ENCODE peak calls at places on chromosomes 16 and 17, in four cellular contexts. Q, Y, F and C are unnamed samples.

GRCh38 chr17:16407911-16408588 is 7.3 kb upstream of the TRPV2 start:
- DNase-seq in F (peak; percentile 38), Q (peak; percentile 64), Y (peak; percentile 71), C (no peak)

GRCh38 chr16:18803569-18804462 is 2.5 kb upstream of the ARL6IP1 start:
- DNase-seq in F (no peak), Y (no peak), Q (no peak), C (no peak)

GRCh38 chr17:81553616-81554181 is 1.5 kb upstream of the FAAP100 start:
- DNase-seq in Y (peak; percentile 33), Q (no peak), F (peak; percentile 85), C (peak; percentile 82)

GRCh38 chr16:78483124-78483992 is 383.9 kb downstream of the WWOX start:
- DNase-seq in Q (no peak), F (no peak), Y (no peak), C (no peak)

GRCh38 chr16:84617068-84617630 is 729 bp downstream of the COTL1 start:
- DNase-seq in Y (peak; percentile 59), Q (no peak), F (peak; percentile 45), C (no peak)

GRCh38 chr17:83064732-83065659 is 14.4 kb upstream of the METRNL start:
- DNase-seq in Y (peak; percentile 76), Q (peak; percentile 38), F (no peak), C (peak; percentile 64)

GRCh38 chr17:40516581-40517285 is 15.3 kb upstream of the TNS4 start:
- DNase-seq in F (no peak), Y (peak; percentile 46), Q (no peak), C (peak; percentile 70)

GRCh38 chr16:67535201-67535600 is 6.6 kb downstream of the RIPOR1 start:
- DNase-seq in F (no peak), Q (no peak), Y (no peak), C (no peak)

GRCh38 chr17:10295728-10296343 is 77.0 kb downstream of the MYH13 start:
- DNase-seq in F (peak; percentile 67), Y (peak; percentile 29), Q (peak; percentile 37), C (no peak)

GRCh38 chr16:1208239-1208830 is 16.7 kb downstream of the TPSG1 start:
- DNase-seq in Q (no peak), F (no peak), Y (no peak), C (no peak)

GRCh38 chr17:11986939-11987329 is 10.3 kb downstream of the ZNF18 start:
- DNase-seq in Y (no peak), F (peak; percentile 41), Q (no peak), C (no peak)

GRCh38 chr17:75321506-75321905 is 32.3 kb upstream of the SLC25A19 start:
- DNase-seq in F (no peak), Q (no peak), Y (no peak), C (no peak)

GRCh38 chr16:28136751-28137434 is 73.4 kb upstream of the GSG1L start:
- DNase-seq in F (no peak), Y (no peak), Q (no peak), C (no peak)

GRCh38 chr16:88366704-88367047 is 16.1 kb upstream of the ZNF469 start:
- DNase-seq in Y (no peak), Q (no peak), F (no peak), C (no peak)

GRCh38 chr17:30495586-30495985 is 18.4 kb downstream of the GOSR1 start:
- DNase-seq in Q (no peak), F (no peak), Y (no peak), C (no peak)

GRCh38 chr16:77767826-77768225 is 20.5 kb upstream of the VAT1L start:
- DNase-seq in F (no peak), Y (no peak), Q (no peak), C (no peak)

GRCh38 chr16:67431077-67431804 is at the start of gene HSD11B2:
- DNase-seq in Y (no peak), Q (peak; percentile 55), F (peak; percentile 72), C (no peak)

GRCh38 chr17:31318298-31319190 is 2.9 kb downstream of the EVI2A start:
- DNase-seq in F (peak; percentile 25), Q (peak; percentile 40), Y (peak; percentile 46), C (no peak)

GRCh38 chr17:75181608-75182318 is 996 bp downstream of the SUMO2 start:
- DNase-seq in Q (peak; percentile 17), F (no peak), Y (peak; percentile 30), C (no peak)

GRCh38 chr16:69839798-69840409 is 77.8 kb downstream of the WWP2 start:
- DNase-seq in F (no peak), Y (peak; percentile 84), Q (peak; percentile 45), C (no peak)

GRCh38 chr17:67655478-67656148 is 62.1 kb upstream of the NOL11 start:
- DNase-seq in Y (no peak), Q (no peak), F (no peak), C (no peak)

GRCh38 chr16:89230210-89230609 is 12.7 kb downstream of the ZNF778 start:
- DNase-seq in Y (no peak), F (no peak), Q (no peak), C (no peak)

GRCh38 chr17:38333635-38334295 is 10.0 kb downstream of the GPR179 start:
- DNase-seq in F (no peak), Q (no peak), Y (peak; percentile 32), C (no peak)

GRCh38 chr16:67389911-67390815 is 3.1 kb downstream of the TPPP3 start:
- DNase-seq in Q (peak; percentile 46), F (no peak), Y (no peak), C (no peak)

GRCh38 chr17:27455914-27456680 is at the start of gene KSR1:
- DNase-seq in F (peak; percentile 67), Q (peak; percentile 82), Y (peak; percentile 89), C (peak; percentile 74)

GRCh38 chr17:41478240-41478639 is 2.7 kb downstream of the KRT35 start:
- DNase-seq in F (no peak), Q (no peak), Y (no peak), C (no peak)

GRCh38 chr17:76544916-76545365 is 5.1 kb downstream of the PRCD start:
- DNase-seq in Y (no peak), Q (no peak), F (no peak), C (no peak)

GRCh38 chr16:75019007-75019406 is 20.2 kb downstream of the ZNRF1 start:
- DNase-seq in Q (no peak), F (no peak), Y (no peak), C (no peak)

GRCh38 chr16:75042423-75043174 is 43.8 kb downstream of the ZNRF1 start:
- DNase-seq in Y (no peak), F (no peak), Q (no peak), C (no peak)

GRCh38 chr17:31130286-31131224 is 35.8 kb downstream of the NF1 start:
- DNase-seq in F (no peak), Y (no peak), Q (peak; percentile 84), C (no peak)

GRCh38 chr16:588639-588888 is 1.3 kb upstream of the RAB40C start:
- DNase-seq in Q (no peak), Y (peak; percentile 64), F (no peak), C (no peak)

GRCh38 chr17:62671553-62671952 is 44.1 kb downstream of the MRC2 start:
- DNase-seq in Q (no peak), F (peak; percentile 82), Y (peak; percentile 54), C (peak; percentile 91)

GRCh38 chr17:77409282-77410161 is 268.8 kb downstream of the SEC14L1 start:
- DNase-seq in Y (peak; percentile 69), F (peak; percentile 45), Q (peak; percentile 79), C (no peak)

GRCh38 chr16:58020628-58021521 is 4.7 kb upstream of the MMP15 start:
- DNase-seq in Y (peak; percentile 72), Q (peak; percentile 59), F (no peak), C (no peak)

GRCh38 chr17:78922876-78923498 is 2.2 kb downstream of the TIMP2 start:
- DNase-seq in Y (no peak), Q (no peak), F (no peak), C (no peak)

DNA sequence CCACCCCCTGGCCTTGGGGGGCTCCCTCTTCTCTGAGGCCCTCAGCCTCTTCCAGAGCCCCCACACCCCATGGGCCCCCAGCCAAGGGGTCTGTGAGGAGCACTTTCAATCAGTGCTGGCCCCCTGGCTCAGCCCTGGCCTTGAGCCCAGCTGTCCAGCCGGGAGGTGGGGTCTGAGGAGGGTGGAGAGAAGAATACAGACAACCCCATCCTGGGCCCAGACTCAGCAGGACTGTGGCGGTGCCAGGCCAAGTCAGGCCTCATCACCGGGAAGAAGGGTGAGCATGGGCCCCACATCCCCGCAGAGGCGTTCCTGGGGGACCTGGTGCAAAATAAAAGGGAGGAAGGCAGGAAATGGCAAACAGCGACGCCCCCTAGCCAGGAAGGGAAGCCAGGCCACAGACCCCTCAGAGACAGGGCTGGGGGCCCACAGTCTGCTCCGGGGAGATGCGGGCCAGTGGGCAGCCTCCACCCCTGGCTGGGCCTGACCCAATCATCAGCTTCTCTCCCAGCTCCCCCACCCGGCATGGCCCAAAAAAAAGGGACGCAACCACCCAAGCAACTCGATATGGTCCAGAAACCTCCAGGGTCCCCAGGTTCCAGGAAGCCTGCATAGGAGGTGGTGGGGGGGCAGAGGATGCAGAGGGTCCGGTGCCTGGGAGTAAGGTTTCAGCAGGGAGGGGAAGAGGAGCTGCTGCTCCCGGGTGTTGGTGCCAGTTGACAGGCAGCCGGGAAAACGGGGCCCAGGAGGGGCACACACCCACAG is 20.6 kb downstream of the ZNF423 start:
- DNase-seq in F (no peak), Q (no peak), Y (no peak), C (no peak)
- H3K27ac ChIP-seq in F (no peak overlapping the region), Q (peak overlapping the region; percentile 87), Y (peak overlapping the region; percentile 59), C (no peak overlapping the region)

GRCh38 chr16:24836836-24837235 is 8.9 kb upstream of the SLC5A11 start:
- DNase-seq in Y (no peak), Q (no peak), F (no peak), C (no peak)

GRCh38 chr16:24837969-24838368 is 7.8 kb upstream of the SLC5A11 start:
- DNase-seq in Q (no peak), Y (no peak), F (no peak), C (no peak)

GRCh38 chr16:24838554-24839266 is 7.1 kb upstream of the SLC5A11 start:
- DNase-seq in F (no peak), Q (no peak), Y (peak; percentile 26), C (no peak)

GRCh38 chr16:24833352-24833751 is 12.4 kb upstream of the SLC5A11 start:
- DNase-seq in Q (no peak), F (no peak), Y (no peak), C (no peak)

GRCh38 chr16:24834459-24835335 is 11.1 kb upstream of the SLC5A11 start:
- DNase-seq in F (peak; percentile 44), Y (peak; percentile 83), Q (no peak), C (no peak)
- TF ChIP-seq CTCF in F (no peak), Y (peak; percentile 62), Q (peak; percentile 54), C (peak; percentile 75)

DNA sequence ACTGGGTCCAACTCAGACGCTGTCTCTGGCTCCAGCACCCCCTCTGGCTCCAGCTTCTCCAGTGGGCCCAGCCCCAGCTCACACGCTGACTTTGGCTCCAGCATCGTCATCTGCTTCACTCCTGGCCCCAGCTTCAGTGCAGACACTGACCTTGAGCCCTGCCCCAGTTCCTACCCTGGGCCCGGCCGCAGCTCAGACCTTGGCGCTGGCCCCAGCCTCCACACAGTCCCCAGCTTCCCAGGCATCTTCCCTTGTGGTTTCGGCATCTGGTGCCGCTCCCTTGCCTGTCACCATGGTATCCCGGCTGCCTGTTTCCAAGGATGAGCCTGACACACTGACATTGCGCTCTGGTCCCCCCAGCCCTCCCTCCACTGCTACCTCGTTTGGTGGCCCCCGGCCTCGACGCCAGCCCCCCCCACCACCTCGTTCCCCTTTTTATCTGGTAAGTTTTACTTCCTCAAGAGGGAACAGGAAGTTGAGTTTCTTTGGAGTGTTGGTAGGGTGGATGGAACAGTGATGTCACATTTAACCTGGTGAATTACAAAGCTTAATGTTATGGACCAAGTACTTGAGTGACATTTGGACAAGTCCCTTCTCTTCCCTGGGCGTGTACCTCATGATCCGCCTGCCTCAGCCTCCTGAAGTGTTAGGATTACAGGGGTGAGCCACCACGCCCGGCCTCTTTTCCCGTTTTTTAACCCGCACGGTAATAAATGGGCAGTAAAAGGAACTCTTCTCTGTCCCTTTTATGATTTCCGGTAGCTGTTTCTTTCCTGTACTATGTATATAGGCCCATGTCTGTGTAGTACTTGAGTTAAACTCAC is 23.4 kb upstream of the PHKG2 start:
- DNase-seq in F (no peak), Q (peak; percentile 52), Y (peak; percentile 72), C (no peak)
- H3K27ac ChIP-seq in F (peak overlapping the region; percentile 19), Q (peak overlapping the region; percentile 42), Y (peak overlapping the region; percentile 81), C (no peak overlapping the region)

GRCh38 chr17:54967621-54968258 is 714 bp downstream of the COX11 start:
- DNase-seq in Y (peak; percentile 40), F (peak; percentile 38), Q (no peak), C (no peak)
- TF ChIP-seq CTCF in Y (no peak), F (no peak), Q (no peak), C (no peak)